ENCODE peak calls at places on chromosomes 5 and 9, in nine cellular contexts. V is Peyer's patch, L is tibial artery, K is tibial nerve, Y is body of pancreas, D is mammary epithelial cell, R is adrenal gland, W is trophoblast cell, U is thyroid gland. G is an unnamed sample. For H3K27me3, the result is how much of the 10 kb centered on the place peaks cover.

GRCh38 chr5:132785355-132785754 is 8.3 kb upstream of the SEPTIN8 start:
- DNase-seq in Y (no peak), K (no peak), W (no peak), D (no peak), V (no peak), L (no peak), R (no peak), U (no peak), G (no peak)

GRCh38 chr9:14308751-14309140 is 5.2 kb downstream of the NFIB start:
- DNase-seq in Y (no peak), K (no peak), D (peak), R (no peak), L (no peak), U (no peak), V (no peak), W (no peak), G (no peak)

GRCh38 chr9:111891910-111892499 is 4.6 kb upstream of the UGCG start:
- DNase-seq in D (peak), R (no peak), V (peak), Y (no peak), L (no peak), K (no peak), W (peak), U (peak), G (no peak)

GRCh38 chr9:88532320-88532719 is 2.7 kb upstream of the NXNL2 start:
- DNase-seq in Y (no peak), V (no peak), W (peak), K (no peak), U (peak), R (no peak), D (no peak), L (no peak), G (no peak)

GRCh38 chr5:82274343-82275266 is 3.5 kb downstream of the RPS23 start:
- DNase-seq in D (no peak), R (no peak), W (no peak), Y (no peak), L (no peak), V (no peak), K (no peak), U (no peak), G (no peak)

GRCh38 chr5:39648539-39649200 is 223.9 kb upstream of the DAB2 start:
- DNase-seq in L (no peak), Y (peak), V (no peak), D (peak), W (peak), K (no peak), U (peak), R (no peak), G (no peak)

GRCh38 chr5:176614805-176615478 is 5.0 kb upstream of the GPRIN1 start:
- DNase-seq in Y (no peak), W (no peak), D (peak), U (no peak), K (no peak), R (no peak), V (no peak), L (no peak), G (no peak)

GRCh38 chr9:71778085-71778484 is 9.8 kb upstream of the CEMIP2 start:
- DNase-seq in U (no peak), D (no peak), V (no peak), K (no peak), Y (no peak), L (no peak), R (no peak), W (peak), G (no peak)

GRCh38 chr5:75509956-75510355 is 1.5 kb downstream of the CERT1 start:
- DNase-seq in W (peak), V (no peak), D (peak), R (no peak), U (peak), K (no peak), Y (no peak), L (peak), G (no peak)

GRCh38 chr9:133635903-133636531 is at the start of gene DBH:
- DNase-seq in U (no peak), Y (no peak), W (no peak), D (no peak), R (peak), L (no peak), K (no peak), V (no peak), G (no peak)

GRCh38 chr9:112059980-112060348 is 115.1 kb downstream of the SUSD1 start:
- DNase-seq in W (no peak), R (no peak), V (no peak), D (no peak), Y (no peak), U (no peak), K (no peak), L (no peak), G (no peak)

GRCh38 chr5:144429405-144429804 is 258.7 kb downstream of the KCTD16 start:
- DNase-seq in Y (no peak), K (no peak), V (no peak), U (no peak), R (no peak), W (no peak), D (no peak), L (no peak), G (no peak)

GRCh38 chr5:111074244-111074643 is 2.7 kb downstream of the TSLP start:
- DNase-seq in U (no peak), Y (no peak), W (no peak), L (no peak), R (no peak), V (no peak), D (no peak), K (no peak), G (no peak)
- H3K4me3 ChIP-seq in U (no peak), Y (no peak), W (no peak), L (no peak), R (no peak), V (no peak), D (peak), K (no peak), G (no peak)

GRCh38 chr5:500491-500890 is 23.8 kb downstream of the SLC9A3 start:
- DNase-seq in L (no peak), W (no peak), Y (no peak), V (no peak), D (no peak), K (no peak), R (no peak), U (no peak), G (no peak)
- H3K27me3 ChIP-seq in L (half or more), W (under half), Y (under half), V (under half), D (under half), K (under half), R (under half), U (under half), G (under half)

DNA sequence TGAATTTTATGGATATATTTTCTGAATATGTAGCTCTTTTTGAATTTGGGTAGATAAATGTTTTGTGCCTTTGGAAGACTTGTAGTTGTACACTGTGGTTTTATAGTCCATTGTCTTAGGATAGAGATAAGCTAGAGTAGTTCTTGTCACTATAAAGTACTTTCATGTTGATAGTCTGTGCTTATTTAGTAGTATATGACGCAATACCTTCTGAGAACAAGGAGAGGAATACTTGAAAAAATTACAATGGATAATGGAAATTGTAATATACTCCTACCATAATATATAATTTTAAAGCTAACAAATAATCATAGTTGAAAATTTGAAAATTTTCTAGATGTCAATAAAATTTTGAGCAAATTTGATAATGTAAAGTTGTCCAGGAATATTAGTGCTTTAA is 664.0 kb downstream of the TLE4 start:
- DNase-seq in K (no peak), V (no peak), U (no peak), L (no peak), Y (no peak), D (no peak), W (no peak), R (no peak), G (no peak)
- H3K27ac ChIP-seq in K (no peak), V (no peak), U (no peak), L (no peak), Y (no peak), D (no peak), W (no peak), R (no peak), G (no peak)

DNA sequence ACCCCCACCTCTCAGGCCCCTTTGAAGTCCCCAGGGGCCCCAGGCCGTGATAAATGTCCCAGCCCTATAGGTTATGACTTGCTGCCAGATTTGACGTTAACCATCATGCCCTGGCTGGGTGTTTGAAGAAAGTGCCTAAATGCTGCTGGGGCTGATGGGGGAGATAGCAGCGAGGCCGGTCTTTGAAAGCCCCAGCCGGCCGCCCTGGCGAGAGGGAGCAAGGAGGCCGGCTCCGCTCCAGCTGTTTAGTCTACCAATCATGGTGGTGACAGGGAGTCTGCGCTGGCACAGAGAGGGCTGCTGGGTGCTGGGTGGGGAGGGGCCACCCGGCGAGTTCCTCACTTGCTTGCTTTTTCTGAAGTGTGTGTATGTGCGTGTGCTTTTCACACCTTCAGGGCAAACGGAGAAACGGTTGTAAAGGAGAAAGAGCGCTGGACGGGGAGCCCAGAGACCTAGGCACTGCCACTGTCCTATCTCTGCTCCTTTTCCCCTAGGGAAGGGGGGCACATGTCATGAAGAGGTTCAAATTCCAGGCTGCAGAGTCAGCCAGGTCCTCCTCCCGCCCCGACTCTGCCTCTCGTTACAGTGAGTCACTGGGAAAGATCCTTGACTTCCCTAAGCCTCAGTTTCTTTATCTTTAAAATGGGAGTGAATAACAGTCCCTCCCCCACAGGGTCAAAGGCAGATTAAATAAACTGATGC is 126.1 kb upstream of the HAND1 start:
- DNase-seq in K (no peak), L (no peak), W (peak), V (no peak), U (peak), Y (peak), R (peak), D (no peak), G (no peak)
- H3K4me3 ChIP-seq in K (no peak), L (no peak), W (no peak), V (no peak), U (no peak), Y (no peak), R (no peak), D (no peak), G (no peak)

GRCh38 chr5:77972545-77973252 is 196.6 kb upstream of the TBCA start:
- DNase-seq in R (no peak), Y (no peak), W (peak), L (no peak), K (no peak), D (no peak), V (no peak), U (no peak), G (no peak)
- H3K27me3 ChIP-seq in R (under half), Y (under half), W (under half), L (under half), K (half or more), D (under half), V (under half), U (under half), G (under half)

GRCh38 chr5:72108200-72109050 is 1.1 kb downstream of the MAP1B start:
- DNase-seq in U (peak), D (peak), K (peak), V (no peak), L (peak), Y (peak), R (peak), W (no peak), G (no peak)

GRCh38 chr5:72107874-72108199 is 562 bp downstream of the MAP1B start:
- DNase-seq in V (no peak), D (peak), L (no peak), R (no peak), U (peak), Y (no peak), K (no peak), W (no peak), G (no peak)

GRCh38 chr5:72109625-72110024 is 2.4 kb downstream of the MAP1B start:
- DNase-seq in W (no peak), Y (no peak), V (no peak), L (peak), D (no peak), R (peak), U (no peak), K (no peak), G (no peak)

GRCh38 chr5:72109051-72109411 is 1.8 kb downstream of the MAP1B start:
- DNase-seq in V (no peak), L (no peak), D (no peak), W (no peak), R (no peak), Y (no peak), K (no peak), U (no peak), G (no peak)

GRCh38 chr5:72110401-72111013 is 3.2 kb downstream of the MAP1B start:
- DNase-seq in V (no peak), U (no peak), Y (no peak), K (no peak), W (no peak), D (no peak), L (peak), R (no peak), G (no peak)
- H3K27ac ChIP-seq in V (no peak), U (no peak), Y (no peak), K (peak), W (no peak), D (no peak), L (peak), R (no peak), G (no peak)

DNA sequence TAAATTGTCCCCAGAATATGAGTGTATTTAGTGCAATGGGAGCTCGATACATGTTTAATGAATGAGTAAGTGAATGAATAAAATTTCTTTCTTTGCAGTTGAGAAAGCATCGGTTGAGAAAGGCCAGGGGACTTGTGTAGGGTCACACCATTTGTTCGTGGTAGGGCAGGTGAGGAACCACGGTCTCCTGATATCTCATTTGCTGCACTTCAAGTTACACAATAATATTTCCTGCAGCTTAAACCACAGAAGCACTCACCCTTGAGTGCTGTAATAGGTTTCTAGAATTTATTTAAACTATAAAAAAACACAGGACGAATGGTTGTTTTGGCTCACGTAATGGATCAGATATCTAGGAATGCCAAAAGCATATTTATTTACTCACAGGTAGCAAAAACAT is 429.8 kb downstream of the SPATA31D1 start:
- DNase-seq in V (no peak), K (no peak), W (no peak), U (no peak), Y (no peak), D (peak), L (no peak), R (no peak), G (no peak)
- H3K4me3 ChIP-seq in V (no peak), K (no peak), W (no peak), U (no peak), Y (no peak), D (no peak), L (no peak), R (no peak), G (no peak)

GRCh38 chr9:109641079-109641659 is 138.8 kb upstream of the PALM2AKAP2 start:
- DNase-seq in D (no peak), U (no peak), R (no peak), K (no peak), L (no peak), W (no peak), Y (no peak), V (no peak), G (no peak)

GRCh38 chr9:109639666-109640231 is 140.2 kb upstream of the PALM2AKAP2 start:
- DNase-seq in Y (no peak), L (no peak), R (no peak), K (no peak), U (no peak), V (no peak), D (no peak), W (no peak), G (no peak)

GRCh38 chr9:109640232-109641078 is 139.5 kb upstream of the PALM2AKAP2 start:
- DNase-seq in U (peak), Y (peak), V (no peak), K (no peak), D (peak), L (peak), W (peak), R (peak), G (no peak)
- H3K27me3 ChIP-seq in U (under half), Y (under half), V (under half), K (half or more), D (under half), L (under half), W (under half), R (under half), G (under half)

GRCh38 chr9:127918201-127919107 is 1.6 kb upstream of the ST6GALNAC4 start:
- DNase-seq in R (no peak), D (no peak), L (no peak), Y (peak), K (no peak), W (no peak), V (no peak), U (no peak), G (no peak)

GRCh38 chr9:127919253-127919815 is 2.5 kb upstream of the ST6GALNAC4 start:
- DNase-seq in L (peak), K (peak), R (peak), W (peak), D (peak), V (no peak), U (peak), Y (peak), G (no peak)

GRCh38 chr9:127915801-127916664 is 808 bp downstream of the ST6GALNAC4 start:
- DNase-seq in L (peak), W (no peak), U (no peak), V (peak), K (no peak), D (no peak), R (no peak), Y (peak), G (peak)

GRCh38 chr9:127916665-127917581 is at the start of gene ST6GALNAC4:
- DNase-seq in U (peak), W (peak), R (peak), K (peak), V (peak), L (peak), Y (peak), D (peak), G (peak)

DNA sequence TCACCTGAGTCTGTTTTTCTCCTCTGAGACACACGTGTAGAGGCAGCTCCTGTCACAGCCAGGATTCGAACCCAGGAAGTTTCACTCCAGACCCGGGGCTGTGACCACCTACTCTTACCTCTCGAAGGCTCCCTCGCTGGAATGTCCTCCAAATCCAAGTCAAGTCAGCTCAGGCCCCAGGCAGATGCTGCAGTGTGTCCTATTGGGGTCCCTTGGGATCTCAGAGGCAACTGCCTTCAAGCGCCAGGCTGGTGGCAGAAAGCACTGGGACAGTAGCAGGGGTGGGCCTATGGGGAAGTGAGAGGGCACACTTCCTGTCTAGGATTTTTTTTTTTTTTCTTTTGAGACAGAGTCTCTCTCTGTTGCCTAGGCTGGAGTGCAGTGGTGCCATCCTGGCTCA is 762 bp upstream of the ST6GALNAC4 start:
- DNase-seq in U (no peak), Y (no peak), V (peak), R (no peak), K (no peak), W (peak), L (no peak), D (no peak), G (no peak)
- H3K27ac ChIP-seq in U (no peak), Y (peak), V (peak), R (no peak), K (peak), W (no peak), L (peak), D (peak), G (no peak)

DNA sequence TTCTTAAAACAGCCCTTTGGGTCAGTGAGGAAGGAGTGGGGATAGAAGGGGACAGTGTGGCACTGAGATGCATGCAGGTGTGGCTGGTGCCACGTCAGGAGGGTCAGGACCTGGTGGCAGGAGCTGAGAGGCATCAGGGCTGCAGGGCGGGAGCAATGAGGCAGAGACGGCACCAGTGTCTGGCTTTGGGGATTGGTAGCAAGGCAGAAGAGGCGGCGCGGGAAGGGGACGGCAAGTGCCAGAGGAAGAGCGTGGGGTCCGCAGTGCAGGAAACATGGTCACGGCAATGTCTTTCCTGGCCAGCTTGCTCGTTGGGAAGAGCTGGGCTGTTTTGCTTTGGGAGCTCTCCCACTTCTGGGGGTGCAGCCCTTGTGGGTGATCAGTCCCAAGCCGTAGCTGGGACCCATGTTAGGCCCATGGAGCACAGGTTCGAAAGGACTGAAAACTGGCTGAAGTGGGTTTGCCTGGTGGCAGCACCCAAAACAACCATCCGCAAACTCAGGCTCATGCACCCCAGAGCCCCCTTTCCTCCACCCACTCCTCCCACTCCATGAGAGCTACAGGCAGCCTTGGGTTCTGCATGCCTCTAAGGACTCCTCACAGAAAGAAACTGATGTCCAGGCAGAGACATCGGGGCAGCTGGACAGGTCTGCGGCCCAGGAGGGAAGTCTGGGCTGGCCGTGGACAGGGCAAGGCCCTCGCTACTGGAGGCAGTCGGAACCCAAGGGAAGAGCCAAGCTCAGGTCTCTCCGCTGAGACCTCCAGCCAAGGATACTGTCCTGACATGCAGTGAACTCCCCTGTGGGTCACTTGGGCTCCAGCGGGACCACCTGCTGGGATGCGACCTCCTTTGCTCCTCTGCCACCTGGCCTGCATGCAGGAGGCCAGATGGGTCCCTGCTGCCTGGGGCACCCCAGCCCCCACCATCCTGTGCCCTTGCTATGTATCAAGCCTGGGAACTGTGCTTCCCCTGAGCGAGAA is 104.4 kb downstream of the ZNF354C start:
- DNase-seq in U (no peak), Y (no peak), V (no peak), D (no peak), R (no peak), K (no peak), L (peak), W (no peak), G (no peak)
- H3K4me3 ChIP-seq in U (no peak), Y (no peak), V (no peak), D (no peak), R (no peak), K (no peak), L (no peak), W (no peak), G (no peak)